ENCODE peak calls at places on chromosomes 13 and 19, in eight cellular contexts. One of them, this sample, is unnamed. For H3K4me1, the result is how much of the 10 kb centered on the place peaks cover.

GRCh38 chr19:11560404-11560988 is 1.5 kb upstream of the ELOF1 start:
- DNase-seq in IMR-90: peak
- DNase-seq in uterus: no peak
- DNase-seq in adrenal gland: no peak
- DNase-seq in endothelial cell of umbilical vein: peak
- DNase-seq in body of pancreas: peak
- DNase-seq in tibial nerve: no peak
- DNase-seq in heart left ventricle: no peak
- DNase-seq in this sample: no peak

GRCh38 chr19:1183543-1184172 is 9.6 kb upstream of the SBNO2 start:
- DNase-seq in IMR-90: peak
- DNase-seq in heart left ventricle: no peak
- DNase-seq in body of pancreas: peak
- DNase-seq in adrenal gland: peak
- DNase-seq in endothelial cell of umbilical vein: peak
- DNase-seq in tibial nerve: no peak
- DNase-seq in uterus: no peak
- DNase-seq in this sample: peak

GRCh38 chr19:41863209-41863931 is 3.3 kb downstream of the RPS19 start:
- DNase-seq in endothelial cell of umbilical vein: no peak
- DNase-seq in heart left ventricle: no peak
- DNase-seq in adrenal gland: no peak
- DNase-seq in uterus: no peak
- DNase-seq in body of pancreas: no peak
- DNase-seq in tibial nerve: no peak
- DNase-seq in IMR-90: no peak
- DNase-seq in this sample: no peak

GRCh38 chr13:27151798-27152599 is 19.6 kb downstream of the USP12 start:
- DNase-seq in IMR-90: peak
- DNase-seq in heart left ventricle: no peak
- DNase-seq in tibial nerve: no peak
- DNase-seq in endothelial cell of umbilical vein: no peak
- DNase-seq in body of pancreas: no peak
- DNase-seq in adrenal gland: no peak
- DNase-seq in uterus: no peak
- DNase-seq in this sample: no peak

GRCh38 chr19:54660967-54661366 is 1.8 kb upstream of the LILRB4 start:
- DNase-seq in uterus: no peak
- DNase-seq in IMR-90: no peak
- DNase-seq in heart left ventricle: no peak
- DNase-seq in endothelial cell of umbilical vein: no peak
- DNase-seq in body of pancreas: no peak
- DNase-seq in tibial nerve: no peak
- DNase-seq in adrenal gland: no peak
- DNase-seq in this sample: no peak

GRCh38 chr19:56295531-56296455 is 18.8 kb downstream of the ZSCAN5A start:
- DNase-seq in body of pancreas: no peak
- DNase-seq in endothelial cell of umbilical vein: no peak
- DNase-seq in IMR-90: no peak
- DNase-seq in tibial nerve: no peak
- DNase-seq in adrenal gland: no peak
- DNase-seq in uterus: no peak
- DNase-seq in heart left ventricle: no peak
- DNase-seq in this sample: peak

GRCh38 chr13:99347911-99348451 is 40.8 kb upstream of the GPR183 start:
- DNase-seq in adrenal gland: no peak
- DNase-seq in body of pancreas: no peak
- DNase-seq in IMR-90: no peak
- DNase-seq in tibial nerve: no peak
- DNase-seq in endothelial cell of umbilical vein: no peak
- DNase-seq in heart left ventricle: no peak
- DNase-seq in uterus: no peak
- DNase-seq in this sample: no peak

GRCh38 chr19:1315470-1316166 is 29.9 kb downstream of the EFNA2 start:
- DNase-seq in heart left ventricle: peak
- DNase-seq in tibial nerve: no peak
- DNase-seq in body of pancreas: peak
- DNase-seq in uterus: peak
- DNase-seq in endothelial cell of umbilical vein: peak
- DNase-seq in IMR-90: peak
- DNase-seq in adrenal gland: peak
- DNase-seq in this sample: peak

GRCh38 chr13:40622246-40622645 is 44.2 kb downstream of the FOXO1 start:
- DNase-seq in tibial nerve: no peak
- DNase-seq in heart left ventricle: no peak
- DNase-seq in body of pancreas: no peak
- DNase-seq in IMR-90: no peak
- DNase-seq in endothelial cell of umbilical vein: no peak
- DNase-seq in uterus: no peak
- DNase-seq in adrenal gland: no peak
- DNase-seq in this sample: no peak

GRCh38 chr13:40626566-40626965 is 39.9 kb downstream of the FOXO1 start:
- DNase-seq in IMR-90: no peak
- DNase-seq in adrenal gland: no peak
- DNase-seq in heart left ventricle: no peak
- DNase-seq in endothelial cell of umbilical vein: no peak
- DNase-seq in tibial nerve: no peak
- DNase-seq in uterus: no peak
- DNase-seq in body of pancreas: no peak
- DNase-seq in this sample: no peak

GRCh38 chr13:40624338-40624737 is 42.1 kb downstream of the FOXO1 start:
- DNase-seq in tibial nerve: no peak
- DNase-seq in IMR-90: no peak
- DNase-seq in body of pancreas: no peak
- DNase-seq in heart left ventricle: no peak
- DNase-seq in endothelial cell of umbilical vein: no peak
- DNase-seq in uterus: no peak
- DNase-seq in adrenal gland: peak
- DNase-seq in this sample: no peak

GRCh38 chr13:40619479-40619814 is 47.0 kb downstream of the FOXO1 start:
- DNase-seq in endothelial cell of umbilical vein: no peak
- DNase-seq in tibial nerve: no peak
- DNase-seq in uterus: no peak
- DNase-seq in body of pancreas: no peak
- DNase-seq in heart left ventricle: no peak
- DNase-seq in adrenal gland: no peak
- DNase-seq in IMR-90: no peak
- DNase-seq in this sample: no peak

DNA sequence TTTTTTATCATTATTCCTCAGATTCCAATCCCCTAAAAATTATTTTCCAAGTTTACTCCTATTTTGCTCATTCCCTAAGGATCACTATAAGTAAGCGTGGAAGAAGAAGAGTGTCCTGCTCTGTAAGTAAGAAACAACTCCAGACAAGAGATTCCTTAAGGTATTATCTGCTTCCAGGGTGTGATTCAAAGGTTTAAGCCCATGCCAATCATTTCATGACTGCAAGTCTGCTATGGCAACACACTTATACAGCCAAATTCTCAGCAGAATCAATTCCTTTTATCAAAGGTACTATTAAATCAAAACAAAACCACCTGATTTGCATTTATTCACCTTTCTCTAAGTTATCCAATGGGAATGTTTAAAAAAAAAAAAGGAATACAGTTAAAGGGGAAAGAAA is 43.7 kb downstream of the FOXO1 start:
- DNase-seq in uterus: no peak
- DNase-seq in body of pancreas: no peak
- DNase-seq in tibial nerve: no peak
- DNase-seq in adrenal gland: no peak
- DNase-seq in IMR-90: no peak
- DNase-seq in heart left ventricle: no peak
- DNase-seq in endothelial cell of umbilical vein: no peak
- DNase-seq in this sample: no peak
- H3K4me1 ChIP-seq in uterus: under half
- H3K4me1 ChIP-seq in body of pancreas: half or more
- H3K4me1 ChIP-seq in tibial nerve: under half
- H3K4me1 ChIP-seq in adrenal gland: half or more
- H3K4me1 ChIP-seq in IMR-90: under half
- H3K4me1 ChIP-seq in heart left ventricle: under half
- H3K4me1 ChIP-seq in endothelial cell of umbilical vein: under half
- H3K4me1 ChIP-seq in this sample: under half

GRCh38 chr13:64410654-64411053 is 2819.5 kb downstream of the PCDH9 start:
- DNase-seq in IMR-90: no peak
- DNase-seq in endothelial cell of umbilical vein: no peak
- DNase-seq in uterus: no peak
- DNase-seq in heart left ventricle: no peak
- DNase-seq in adrenal gland: no peak
- DNase-seq in body of pancreas: no peak
- DNase-seq in tibial nerve: no peak
- DNase-seq in this sample: no peak

GRCh38 chr13:64414381-64414780 is 2815.8 kb downstream of the PCDH9 start:
- DNase-seq in tibial nerve: no peak
- DNase-seq in heart left ventricle: no peak
- DNase-seq in IMR-90: no peak
- DNase-seq in adrenal gland: no peak
- DNase-seq in body of pancreas: no peak
- DNase-seq in endothelial cell of umbilical vein: no peak
- DNase-seq in uterus: no peak
- DNase-seq in this sample: no peak

GRCh38 chr13:64417609-64418008 is 2812.5 kb downstream of the PCDH9 start:
- DNase-seq in IMR-90: no peak
- DNase-seq in tibial nerve: no peak
- DNase-seq in body of pancreas: no peak
- DNase-seq in adrenal gland: no peak
- DNase-seq in heart left ventricle: no peak
- DNase-seq in uterus: no peak
- DNase-seq in endothelial cell of umbilical vein: no peak
- DNase-seq in this sample: no peak

DNA sequence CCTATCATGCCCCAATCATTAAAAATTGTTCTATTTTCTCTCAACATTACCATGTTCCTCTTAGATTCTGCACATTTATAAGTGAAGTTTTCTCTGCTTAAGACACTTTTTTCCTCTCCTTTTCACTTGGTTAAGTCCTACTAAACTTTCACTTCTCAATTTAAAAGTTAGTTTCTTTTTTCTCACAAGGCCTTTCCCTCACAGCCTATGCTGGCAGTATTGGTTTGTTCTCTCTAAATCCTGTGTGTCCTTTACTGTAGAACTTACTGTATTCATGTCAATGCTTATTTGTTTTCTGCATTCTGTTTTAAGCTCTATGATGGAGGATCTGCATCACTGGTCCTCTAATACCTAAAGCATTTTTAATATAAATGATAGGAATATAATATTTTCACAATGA is 2816.6 kb downstream of the PCDH9 start:
- DNase-seq in heart left ventricle: no peak
- DNase-seq in adrenal gland: no peak
- DNase-seq in body of pancreas: no peak
- DNase-seq in IMR-90: no peak
- DNase-seq in uterus: no peak
- DNase-seq in endothelial cell of umbilical vein: no peak
- DNase-seq in tibial nerve: no peak
- DNase-seq in this sample: no peak
- H3K4me3 ChIP-seq in heart left ventricle: no peak
- H3K4me3 ChIP-seq in adrenal gland: no peak
- H3K4me3 ChIP-seq in body of pancreas: no peak
- H3K4me3 ChIP-seq in IMR-90: no peak
- H3K4me3 ChIP-seq in uterus: no peak
- H3K4me3 ChIP-seq in endothelial cell of umbilical vein: no peak
- H3K4me3 ChIP-seq in tibial nerve: no peak
- H3K4me3 ChIP-seq in this sample: no peak

GRCh38 chr19:17796838-17797168 is 1.9 kb downstream of the B3GNT3 start:
- DNase-seq in uterus: no peak
- DNase-seq in endothelial cell of umbilical vein: no peak
- DNase-seq in tibial nerve: no peak
- DNase-seq in heart left ventricle: no peak
- DNase-seq in adrenal gland: no peak
- DNase-seq in IMR-90: no peak
- DNase-seq in body of pancreas: no peak
- DNase-seq in this sample: no peak

GRCh38 chr19:17794412-17794730 is 567 bp upstream of the B3GNT3 start:
- DNase-seq in uterus: no peak
- DNase-seq in adrenal gland: no peak
- DNase-seq in endothelial cell of umbilical vein: no peak
- DNase-seq in body of pancreas: no peak
- DNase-seq in heart left ventricle: no peak
- DNase-seq in IMR-90: no peak
- DNase-seq in tibial nerve: no peak
- DNase-seq in this sample: no peak

GRCh38 chr19:17796013-17796837 is 1.3 kb downstream of the B3GNT3 start:
- DNase-seq in uterus: no peak
- DNase-seq in tibial nerve: no peak
- DNase-seq in endothelial cell of umbilical vein: no peak
- DNase-seq in IMR-90: no peak
- DNase-seq in adrenal gland: no peak
- DNase-seq in heart left ventricle: no peak
- DNase-seq in body of pancreas: no peak
- DNase-seq in this sample: no peak

GRCh38 chr19:17795495-17795856 is 538 bp downstream of the B3GNT3 start:
- DNase-seq in IMR-90: no peak
- DNase-seq in heart left ventricle: no peak
- DNase-seq in tibial nerve: no peak
- DNase-seq in adrenal gland: no peak
- DNase-seq in endothelial cell of umbilical vein: no peak
- DNase-seq in uterus: no peak
- DNase-seq in body of pancreas: no peak
- DNase-seq in this sample: no peak

GRCh38 chr19:17794731-17795494 is at the start of gene B3GNT3:
- DNase-seq in uterus: no peak
- DNase-seq in heart left ventricle: no peak
- DNase-seq in endothelial cell of umbilical vein: no peak
- DNase-seq in body of pancreas: peak
- DNase-seq in IMR-90: no peak
- DNase-seq in tibial nerve: no peak
- DNase-seq in adrenal gland: no peak
- DNase-seq in this sample: no peak
- TF ChIP-seq POLR2A in uterus: no peak
- TF ChIP-seq POLR2A in heart left ventricle: no peak
- TF ChIP-seq POLR2A in endothelial cell of umbilical vein: no peak
- TF ChIP-seq POLR2A in body of pancreas: peak
- TF ChIP-seq POLR2A in IMR-90: no peak
- TF ChIP-seq POLR2A in tibial nerve: no peak
- TF ChIP-seq POLR2A in adrenal gland: no peak
- TF ChIP-seq POLR2A in this sample: no peak

GRCh38 chr19:49475995-49476880 is 2.2 kb downstream of the FLT3LG start:
- DNase-seq in adrenal gland: no peak
- DNase-seq in body of pancreas: no peak
- DNase-seq in uterus: no peak
- DNase-seq in tibial nerve: no peak
- DNase-seq in endothelial cell of umbilical vein: peak
- DNase-seq in IMR-90: no peak
- DNase-seq in heart left ventricle: no peak
- DNase-seq in this sample: no peak

GRCh38 chr19:49472936-49473335 is 1.1 kb upstream of the FLT3LG start:
- DNase-seq in heart left ventricle: no peak
- DNase-seq in adrenal gland: peak
- DNase-seq in endothelial cell of umbilical vein: no peak
- DNase-seq in body of pancreas: no peak
- DNase-seq in uterus: no peak
- DNase-seq in IMR-90: no peak
- DNase-seq in tibial nerve: no peak
- DNase-seq in this sample: no peak

GRCh38 chr19:49474545-49474930 is 523 bp downstream of the FLT3LG start:
- DNase-seq in uterus: no peak
- DNase-seq in tibial nerve: no peak
- DNase-seq in body of pancreas: no peak
- DNase-seq in heart left ventricle: no peak
- DNase-seq in IMR-90: no peak
- DNase-seq in adrenal gland: no peak
- DNase-seq in endothelial cell of umbilical vein: no peak
- DNase-seq in this sample: no peak

GRCh38 chr19:49475191-49475932 is 1.3 kb downstream of the FLT3LG start:
- DNase-seq in uterus: no peak
- DNase-seq in IMR-90: no peak
- DNase-seq in tibial nerve: no peak
- DNase-seq in body of pancreas: no peak
- DNase-seq in heart left ventricle: no peak
- DNase-seq in adrenal gland: no peak
- DNase-seq in endothelial cell of umbilical vein: no peak
- DNase-seq in this sample: no peak

DNA sequence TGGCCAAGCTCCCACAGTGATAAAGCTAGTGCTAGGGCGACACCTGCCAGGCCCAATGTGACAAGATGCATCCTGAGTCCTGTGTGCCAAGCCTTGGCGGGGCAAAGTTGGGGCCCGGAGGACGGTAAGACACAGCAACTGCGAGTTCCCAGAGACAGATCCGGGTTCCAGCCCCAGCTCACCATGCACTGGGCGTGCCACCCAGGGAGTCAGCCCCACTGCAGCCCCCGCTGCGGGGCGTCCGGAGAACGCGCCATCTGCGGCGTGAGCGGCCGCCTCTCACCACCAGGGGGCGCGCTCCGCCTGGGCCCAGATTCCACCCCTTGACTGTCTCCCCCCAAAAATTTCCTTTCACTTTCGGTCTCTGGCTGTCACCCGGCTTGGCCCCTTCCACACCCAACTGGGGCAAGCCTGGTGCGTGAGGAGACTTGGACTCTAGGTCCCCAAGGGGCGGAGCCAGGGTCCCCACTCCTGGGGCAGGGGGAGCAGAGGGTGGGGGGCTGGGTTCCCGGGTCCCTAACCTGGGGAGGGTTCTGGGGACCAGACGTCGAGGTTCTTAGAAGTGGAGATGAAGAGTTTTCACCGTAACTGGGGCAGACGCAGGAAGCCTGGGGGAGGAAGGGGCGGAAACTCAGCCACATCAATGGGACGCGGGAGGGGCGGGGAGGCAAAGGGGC is at the start of gene FLT3LG:
- DNase-seq in heart left ventricle: peak
- DNase-seq in uterus: peak
- DNase-seq in tibial nerve: peak
- DNase-seq in endothelial cell of umbilical vein: peak
- DNase-seq in adrenal gland: peak
- DNase-seq in IMR-90: peak
- DNase-seq in body of pancreas: peak
- DNase-seq in this sample: peak
- H3K4me1 ChIP-seq in heart left ventricle: under half
- H3K4me1 ChIP-seq in uterus: under half
- H3K4me1 ChIP-seq in tibial nerve: under half
- H3K4me1 ChIP-seq in endothelial cell of umbilical vein: under half
- H3K4me1 ChIP-seq in adrenal gland: under half
- H3K4me1 ChIP-seq in IMR-90: under half
- H3K4me1 ChIP-seq in body of pancreas: under half
- H3K4me1 ChIP-seq in this sample: under half

This sample was measured in breast epithelium.